ENCODE peak calls at places on chromosomes 12 and 14, in six cellular contexts. F is prostate gland, R is AG04450, C is upper lobe of right lung, Y is ovary, I is RWPE1. M is an unnamed sample.

GRCh38 chr12:57460457-57461325 is 1.1 kb downstream of the GLI1 start:
- DNase-seq in C (no peak), R (no peak), I (no peak), F (no peak), Y (peak; percentile 57), M (no peak)

GRCh38 chr12:90945070-90945649 is 9.8 kb downstream of the CCER1 start:
- DNase-seq in F (no peak), Y (no peak), R (no peak), I (peak; percentile 18), C (no peak), M (no peak)

GRCh38 chr12:128911861-128912260 is 58.6 kb downstream of the GLT1D1 start:
- DNase-seq in C (no peak), Y (no peak), R (no peak), F (no peak), I (no peak), M (no peak)

GRCh38 chr14:71776463-71777359 is 155.5 kb upstream of the RGS6 start:
- DNase-seq in I (no peak), R (no peak), C (no peak), Y (no peak), F (no peak), M (no peak)

GRCh38 chr12:26651566-26652188 is 181.3 kb downstream of the ITPR2 start:
- DNase-seq in C (no peak), Y (peak; percentile 33), R (peak; percentile 60), F (peak; percentile 50), I (peak; percentile 14), M (no peak)

GRCh38 chr12:99392091-99392850 is 255.3 kb upstream of the GARIN6 start:
- DNase-seq in R (no peak), Y (no peak), C (no peak), F (no peak), I (no peak), M (no peak)

GRCh38 chr12:75974323-75975273 is 57.0 kb downstream of the PHLDA1 start:
- DNase-seq in Y (no peak), R (no peak), C (no peak), I (no peak), F (no peak), M (no peak)

GRCh38 chr12:93636708-93637107 is 40.5 kb upstream of the CRADD start:
- DNase-seq in I (no peak), Y (no peak), R (no peak), C (no peak), F (no peak), M (no peak)

GRCh38 chr12:120453977-120454376 is 7.7 kb downstream of the GATC start:
- DNase-seq in Y (no peak), F (no peak), R (no peak), I (peak; percentile 44), C (no peak), M (no peak)

GRCh38 chr14:21093769-21094681 is 4.4 kb downstream of the ZNF219 start:
- DNase-seq in Y (peak; percentile 27), C (no peak), F (no peak), I (no peak), R (no peak), M (no peak)

GRCh38 chr12:105798249-105798835 is 340.4 kb downstream of the NUAK1 start:
- DNase-seq in C (no peak), F (no peak), Y (no peak), I (no peak), R (no peak), M (no peak)

GRCh38 chr12:94560416-94561221 is 89.7 kb downstream of the TMCC3 start:
- DNase-seq in F (peak; percentile 22), I (peak; percentile 94), Y (peak; percentile 50), C (no peak), R (no peak), M (peak; percentile 93)

GRCh38 chr12:131693149-131693548 is 17.7 kb upstream of the SFSWAP start:
- DNase-seq in Y (no peak), I (no peak), C (no peak), F (no peak), R (no peak), M (no peak)

DNA sequence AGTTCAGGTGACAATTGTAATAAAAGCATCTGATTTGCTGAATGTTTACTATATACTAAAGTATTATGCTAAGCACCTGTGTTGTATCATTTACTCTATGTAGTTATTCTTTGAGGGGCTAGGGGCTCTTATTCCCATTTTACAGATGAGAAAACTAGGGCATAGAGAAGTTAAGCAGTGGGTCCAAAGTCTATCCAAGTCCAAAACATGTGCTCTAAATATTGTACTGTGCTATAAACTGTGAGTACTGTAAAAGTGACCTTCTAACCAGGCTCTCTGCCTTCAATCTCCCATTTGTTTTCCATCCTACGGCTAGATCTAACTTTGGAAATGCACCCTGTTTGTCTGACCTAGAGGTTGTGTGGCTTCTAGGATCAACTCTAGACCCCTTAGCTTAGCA is 9.0 kb downstream of the ACVR1B start:
- DNase-seq in F (no peak), I (no peak), R (no peak), C (no peak), Y (no peak), M (no peak)
- H3K27ac ChIP-seq in F (peak overlapping the region; percentile 69), I (no peak overlapping the region), R (no peak overlapping the region), C (no peak overlapping the region), Y (no peak overlapping the region), M (no peak overlapping the region)

DNA sequence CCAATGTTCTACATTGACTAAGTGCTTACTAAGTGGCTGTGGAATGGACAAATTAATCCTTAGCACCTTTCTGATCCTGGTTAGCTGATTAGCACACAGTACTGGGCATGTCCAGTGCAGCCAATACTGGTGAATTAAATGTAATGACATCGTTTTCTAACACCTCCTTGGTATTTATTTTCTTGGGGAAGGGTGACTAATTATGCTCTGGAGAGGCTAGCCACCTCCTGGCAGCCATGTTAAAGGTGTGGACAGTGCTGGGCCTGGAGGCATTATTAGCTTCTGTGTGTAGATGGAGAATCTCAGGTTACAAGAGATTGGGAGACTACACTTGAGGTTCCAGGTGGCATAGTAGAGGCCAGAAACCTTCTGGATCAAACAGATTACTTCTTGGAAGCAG is 230.9 kb upstream of the DDHD1 start:
- DNase-seq in Y (no peak), F (no peak), C (no peak), R (no peak), I (peak; percentile 9), M (no peak)
- H3K27ac ChIP-seq in Y (peak overlapping the region; percentile 37), F (no peak overlapping the region), C (no peak overlapping the region), R (no peak overlapping the region), I (no peak overlapping the region), M (peak overlapping the region; percentile 36)

GRCh38 chr14:89386214-89386886 is 30.7 kb downstream of the FOXN3 start:
- DNase-seq in I (no peak), F (no peak), C (no peak), R (no peak), Y (no peak), M (no peak)

GRCh38 chr14:89391556-89391955 is 25.5 kb downstream of the FOXN3 start:
- DNase-seq in R (no peak), F (no peak), Y (no peak), C (no peak), I (no peak), M (no peak)

GRCh38 chr14:89391123-89391522 is 25.9 kb downstream of the FOXN3 start:
- DNase-seq in C (no peak), I (no peak), Y (no peak), F (no peak), R (no peak), M (no peak)

GRCh38 chr14:89387922-89388685 is 28.9 kb downstream of the FOXN3 start:
- DNase-seq in R (no peak), I (no peak), Y (no peak), F (no peak), C (no peak), M (no peak)

DNA sequence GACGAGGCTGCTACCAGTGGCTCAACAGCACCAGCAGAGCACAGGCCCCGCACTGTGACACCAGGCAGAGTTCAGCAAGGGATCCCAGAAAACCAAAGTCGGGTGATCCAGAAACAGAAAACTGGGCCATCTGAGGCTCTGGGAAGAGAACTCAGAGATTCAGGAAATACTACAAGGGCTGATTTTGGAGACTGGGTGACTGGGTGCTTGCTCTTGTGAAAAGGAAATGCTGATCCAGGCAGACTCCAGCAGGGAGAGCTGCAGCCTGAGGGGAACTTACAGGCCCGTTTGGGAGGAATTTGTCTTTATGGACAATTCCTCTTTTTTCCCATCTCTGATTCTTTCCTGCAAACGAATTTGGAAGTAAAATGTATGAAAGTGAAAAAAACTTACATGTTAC is 28.2 kb downstream of the FOXN3 start:
- DNase-seq in Y (no peak), C (no peak), I (no peak), F (no peak), R (no peak), M (no peak)
- H3K27ac ChIP-seq in Y (no peak overlapping the region), C (no peak overlapping the region), I (no peak overlapping the region), F (no peak overlapping the region), R (no peak overlapping the region), M (no peak overlapping the region)

GRCh38 chr14:100102156-100102785 is 37.0 kb downstream of the EVL start:
- DNase-seq in I (no peak), R (no peak), C (no peak), Y (no peak), F (no peak), M (no peak)

GRCh38 chr14:100096656-100097055 is 31.4 kb downstream of the EVL start:
- DNase-seq in Y (no peak), I (peak; percentile 48), F (no peak), C (no peak), R (no peak), M (no peak)

GRCh38 chr14:100103261-100104005 is 38.2 kb downstream of the EVL start:
- DNase-seq in I (no peak), R (no peak), Y (peak; percentile 39), C (peak; percentile 40), F (no peak), M (no peak)

GRCh38 chr14:100098171-100098570 is 32.9 kb downstream of the EVL start:
- DNase-seq in R (no peak), F (no peak), C (no peak), I (no peak), Y (no peak), M (no peak)

GRCh38 chr14:100100032-100100405 is 34.8 kb downstream of the EVL start:
- DNase-seq in Y (no peak), I (no peak), R (no peak), C (no peak), F (no peak), M (no peak)
- H3K27ac ChIP-seq in Y (no peak overlapping the region), I (no peak overlapping the region), R (no peak overlapping the region), C (no peak overlapping the region), F (no peak overlapping the region), M (peak overlapping the region; percentile 56)

DNA sequence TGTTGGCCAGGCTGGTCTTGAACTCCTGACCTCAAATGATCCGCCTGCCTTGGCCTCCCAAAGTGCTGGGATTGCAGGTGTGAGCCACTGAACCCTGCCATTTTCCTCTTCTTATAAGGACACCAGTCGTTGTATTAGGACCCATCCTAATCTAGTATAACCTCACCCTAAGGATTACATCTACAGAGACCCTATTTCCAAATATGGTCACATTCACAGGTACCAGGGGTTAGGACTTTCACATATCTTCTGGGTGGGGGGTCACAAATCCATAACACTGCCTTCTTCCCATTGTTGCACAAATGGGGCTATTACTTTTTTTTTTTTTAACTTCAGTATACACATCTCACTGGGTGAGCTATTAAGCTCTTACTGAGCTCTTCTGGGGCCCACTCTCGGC is 38.6 kb downstream of the ARF6 start:
- DNase-seq in I (no peak), F (no peak), C (no peak), R (no peak), Y (no peak), M (no peak)
- H3K27ac ChIP-seq in I (no peak overlapping the region), F (no peak overlapping the region), C (no peak overlapping the region), R (no peak overlapping the region), Y (no peak overlapping the region), M (no peak overlapping the region)

GRCh38 chr12:29830391-29830790 is 46.6 kb upstream of the TMTC1 start:
- DNase-seq in Y (no peak), C (no peak), I (no peak), R (no peak), F (no peak), M (no peak)
- H3K27ac ChIP-seq in Y (no peak overlapping the region), C (no peak overlapping the region), I (no peak overlapping the region), R (no peak overlapping the region), F (no peak overlapping the region), M (no peak overlapping the region)